ENCODE peak calls at places on chromosomes 6 and 20, in five cellular contexts. L is non-pigmented ciliary epithelial cell; W is RPMI8226; S is stimulated activated CD4-positive, alpha-beta T cell treated with anti-CD3 and anti-CD28 coated beads, Interleukin-1b, Interleukin-23, amount 100 ng/mL, for 24 hours; Q is omental fat pad. E is an unnamed sample.

GRCh38 chr20:32012159-32012682 is 2.0 kb downstream of the CCM2L start:
- DNase-seq in L (no peak), W (no peak), S (no peak), Q (no peak), E (no peak)

GRCh38 chr20:49938173-49939163 is 2.3 kb downstream of the RNF114 start:
- DNase-seq in L (no peak), W (no peak), S (no peak), Q (no peak), E (no peak)

GRCh38 chr20:45489083-45489531 is 19.6 kb downstream of the WFDC2 start:
- DNase-seq in L (no peak), W (no peak), S (no peak), Q (no peak), E (no peak)

GRCh38 chr6:24933868-24934401 is 1.8 kb downstream of the RIPOR2 start:
- DNase-seq in L (no peak), W (peak), S (no peak), Q (no peak), E (no peak)

GRCh38 chr6:139135578-139136545 is 982 bp downstream of the HECA start:
- DNase-seq in L (no peak), W (peak), S (no peak), Q (peak), E (peak)

GRCh38 chr6:106363401-106364138 is 3.1 kb downstream of the CRYBG1 start:
- DNase-seq in L (no peak), W (no peak), S (no peak), Q (no peak), E (no peak)

GRCh38 chr6:72418495-72418894 is 203.4 kb upstream of the KCNQ5 start:
- DNase-seq in L (peak), W (no peak), S (no peak), Q (no peak), E (no peak)

GRCh38 chr6:46734867-46735719 is at the start of gene PLA2G7:
- DNase-seq in L (no peak), W (no peak), S (no peak), Q (no peak), E (peak)

GRCh38 chr20:10747019-10747418 is 73.2 kb upstream of the JAG1 start:
- DNase-seq in L (no peak), W (no peak), S (no peak), Q (no peak), E (no peak)

GRCh38 chr6:71349976-71350615 is 61.5 kb downstream of the OGFRL1 start:
- DNase-seq in L (no peak), W (no peak), S (no peak), Q (no peak), E (no peak)

GRCh38 chr20:35462351-35462750 is 7.0 kb downstream of the CEP250 start:
- DNase-seq in L (no peak), W (no peak), S (no peak), Q (no peak), E (no peak)

GRCh38 chr20:48260370-48260769 is 475.1 kb upstream of the SULF2 start:
- DNase-seq in L (no peak), W (no peak), S (no peak), Q (no peak), E (no peak)

GRCh38 chr6:95614094-95614493 is 36.8 kb downstream of the MANEA start:
- DNase-seq in L (no peak), W (no peak), S (no peak), Q (no peak), E (no peak)

E was measured in mesothelial cell of epicardium.